ENCODE peak calls at places on chromosomes 5 and 9, in four cellular contexts. Z, M, G and U are unnamed samples.

GRCh38 chr5:74541381-74541781 is 99.1 kb downstream of the ENC1 start:
- DNase-seq in Z (no peak), M (no peak), G (no peak), U (no peak)

GRCh38 chr5:149957855-149958254 is 2.7 kb upstream of the SLC26A2 start:
- DNase-seq in Z (no peak), M (no peak), G (no peak), U (no peak)

GRCh38 chr9:36386396-36386795 is 13.7 kb downstream of the RNF38 start:
- DNase-seq in Z (no peak), M (no peak), G (no peak), U (no peak)

GRCh38 chr9:87910821-87911220 is 6.9 kb upstream of the SPATA31C1 start:
- DNase-seq in Z (no peak), M (no peak), G (no peak), U (no peak)

GRCh38 chr5:88827997-88828396 is 55.0 kb downstream of the MEF2C start:
- DNase-seq in Z (no peak), M (no peak), G (no peak), U (no peak)

GRCh38 chr5:125894383-125894782 is 528.8 kb upstream of the GRAMD2B start:
- DNase-seq in Z (no peak), M (no peak), G (no peak), U (no peak)

GRCh38 chr5:180343846-180344327 is 9.2 kb downstream of the GFPT2 start:
- DNase-seq in Z (no peak), M (no peak), G (no peak), U (no peak)

GRCh38 chr9:71459082-71459481 is 309.2 kb downstream of the CEMIP2 start:
- DNase-seq in Z (no peak), M (no peak), G (no peak), U (no peak)

GRCh38 chr9:18910435-18910834 is 122.6 kb downstream of the SAXO1 start:
- DNase-seq in Z (no peak), M (no peak), G (no peak), U (no peak)

GRCh38 chr5:168656633-168657032 is 77.5 kb upstream of the PANK3 start:
- DNase-seq in Z (peak; percentile 63), M (no peak), G (no peak), U (no peak)